ENCODE peak calls at places on chromosome 16, in four cellular contexts. I is heart right ventricle, P is upper lobe of left lung, S is neural progenitor cell. N is an unnamed sample. For H3K36me3, the result is how much of the 10 kb centered on the place peaks cover.

GRCh38 chr16:88385831-88386815 is 3.4 kb downstream of the ZNF469 start:
- DNase-seq in I (no peak), S (no peak), P (peak), N (peak)

GRCh38 chr16:19817875-19818274 is 66.8 kb downstream of the GPRC5B start:
- DNase-seq in S (no peak), I (no peak), P (no peak), N (no peak)

GRCh38 chr16:29804455-29805231 is 1.7 kb upstream of the MAZ start:
- DNase-seq in S (peak), I (peak), P (no peak), N (no peak)

GRCh38 chr16:55285586-55285985 is 38.4 kb upstream of the IRX6 start:
- DNase-seq in P (no peak), I (no peak), S (no peak), N (no peak)

GRCh38 chr16:62038225-62038624 is 2.0 kb upstream of the CDH8 start:
- DNase-seq in S (no peak), P (no peak), I (no peak), N (no peak)

GRCh38 chr16:47475786-47476185 is 14.7 kb downstream of the PHKB start:
- DNase-seq in S (no peak), I (no peak), P (no peak), N (no peak)

GRCh38 chr16:53370827-53371226 is 63.4 kb upstream of the RBL2 start:
- DNase-seq in S (no peak), P (no peak), I (no peak), N (no peak)

GRCh38 chr16:28903344-28904042 is 21.5 kb downstream of the RABEP2 start:
- DNase-seq in S (no peak), I (no peak), P (peak), N (no peak)

GRCh38 chr16:1346422-1347285 is 5.0 kb downstream of the TSR3 start:
- DNase-seq in S (no peak), P (peak), I (no peak), N (no peak)

GRCh38 chr16:65916995-65917394 is 449.5 kb upstream of the CDH5 start:
- DNase-seq in P (no peak), S (no peak), I (no peak), N (no peak)

GRCh38 chr16:88353691-88354090 is 29.1 kb upstream of the ZNF469 start:
- DNase-seq in I (no peak), S (no peak), P (no peak), N (no peak)

GRCh38 chr16:68062910-68063393 is 22.2 kb upstream of the NFATC3 start:
- DNase-seq in S (no peak), I (no peak), P (no peak), N (no peak)

GRCh38 chr16:21684199-21684598 is 20.4 kb downstream of the OTOA start:
- DNase-seq in S (peak), P (no peak), I (no peak), N (no peak)

GRCh38 chr16:49849709-49850108 is 6.2 kb downstream of the ZNF423 start:
- DNase-seq in P (no peak), I (no peak), S (no peak), N (no peak)

GRCh38 chr16:69448470-69449193 is 24.2 kb downstream of the CYB5B start:
- DNase-seq in S (no peak), I (no peak), P (no peak), N (no peak)

GRCh38 chr16:69440236-69440635 is 15.8 kb downstream of the CYB5B start:
- DNase-seq in I (no peak), P (no peak), S (no peak), N (no peak)

GRCh38 chr16:69443809-69444611 is 19.6 kb downstream of the CYB5B start:
- DNase-seq in I (no peak), S (no peak), P (no peak), N (no peak)

DNA sequence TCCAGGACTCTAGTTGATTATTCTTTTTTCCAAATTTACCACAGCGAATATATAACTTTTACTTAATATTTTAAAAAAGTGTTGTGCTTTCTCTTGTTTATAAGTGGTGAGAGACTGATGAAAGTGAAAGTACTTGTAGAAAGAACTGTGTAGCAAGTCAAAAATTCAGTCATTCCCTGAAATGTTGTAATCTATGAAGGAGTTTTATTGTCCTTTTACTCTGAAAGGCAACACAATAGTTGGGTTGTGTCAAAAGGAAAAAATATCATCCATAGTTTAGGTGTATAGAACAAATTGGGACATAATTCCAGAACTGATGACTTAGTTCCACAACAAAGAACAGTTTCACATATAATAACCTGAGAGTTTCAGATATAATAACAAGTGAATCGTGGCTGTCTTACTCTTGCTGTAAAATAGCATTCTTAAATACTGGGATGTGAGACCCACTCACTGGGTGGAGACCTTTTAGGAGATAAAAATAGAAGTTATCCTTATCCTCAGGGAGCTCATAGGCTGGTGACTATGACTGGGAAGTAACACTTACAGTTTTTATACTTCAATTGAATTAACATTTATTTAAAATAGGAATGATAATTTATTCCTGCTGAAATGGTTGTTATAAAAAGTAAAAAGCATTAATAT is 20.6 kb downstream of the CYB5B start:
- DNase-seq in S (no peak), P (no peak), I (no peak), N (no peak)
- H3K4me3 ChIP-seq in S (no peak), P (no peak), I (peak), N (peak)

GRCh38 chr16:11215935-11216556 is 40.0 kb downstream of the SOCS1 start:
- DNase-seq in I (no peak), P (no peak), S (no peak), N (no peak)

GRCh38 chr16:11217651-11218323 is 38.2 kb downstream of the SOCS1 start:
- DNase-seq in S (no peak), P (no peak), I (no peak), N (no peak)

GRCh38 chr16:11219188-11219587 is 36.8 kb downstream of the SOCS1 start:
- DNase-seq in P (no peak), S (no peak), I (no peak), N (no peak)

GRCh38 chr16:11213799-11214198 is 42.2 kb downstream of the SOCS1 start:
- DNase-seq in I (no peak), P (no peak), S (no peak), N (no peak)

DNA sequence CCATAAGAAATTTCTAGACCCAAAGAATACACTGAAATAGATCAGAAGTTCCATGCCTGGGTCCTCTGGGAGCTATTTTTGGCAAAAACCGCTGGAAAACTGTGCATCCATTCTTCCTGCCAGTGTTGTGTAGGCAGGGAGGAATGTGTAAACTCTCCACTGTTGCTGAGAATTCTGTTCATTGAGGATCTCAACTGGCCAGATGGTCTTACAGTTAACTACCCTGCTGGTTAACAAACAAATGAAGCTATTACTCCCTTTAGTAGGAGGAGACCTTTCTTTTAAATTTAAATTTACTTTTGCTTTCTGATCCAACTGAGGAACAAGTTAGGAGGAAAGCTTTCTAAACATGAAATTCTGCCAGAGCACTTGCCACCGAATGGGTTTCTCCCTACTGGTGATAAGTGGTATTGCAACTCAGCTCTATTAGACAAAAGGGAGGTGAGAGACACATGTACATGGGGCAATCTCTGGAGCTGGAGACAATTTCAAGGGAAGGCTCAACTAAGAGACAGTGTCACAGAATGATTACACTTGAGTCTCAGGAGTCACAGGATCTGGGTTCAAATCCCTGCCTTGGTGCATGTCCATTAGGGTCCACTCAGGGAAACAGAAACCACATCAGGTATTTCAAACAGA is 37.6 kb downstream of the SOCS1 start:
- DNase-seq in S (no peak), P (no peak), I (no peak), N (no peak)
- TF ChIP-seq CTCF in S (peak), P (no peak), I (peak), N (peak)

GRCh38 chr16:84656557-84657130 is 8.3 kb downstream of the KLHL36 start:
- DNase-seq in P (peak), I (no peak), S (no peak), N (no peak)
- H3K36me3 ChIP-seq in P (half or more), I (half or more), S (under half), N (half or more)

DNA sequence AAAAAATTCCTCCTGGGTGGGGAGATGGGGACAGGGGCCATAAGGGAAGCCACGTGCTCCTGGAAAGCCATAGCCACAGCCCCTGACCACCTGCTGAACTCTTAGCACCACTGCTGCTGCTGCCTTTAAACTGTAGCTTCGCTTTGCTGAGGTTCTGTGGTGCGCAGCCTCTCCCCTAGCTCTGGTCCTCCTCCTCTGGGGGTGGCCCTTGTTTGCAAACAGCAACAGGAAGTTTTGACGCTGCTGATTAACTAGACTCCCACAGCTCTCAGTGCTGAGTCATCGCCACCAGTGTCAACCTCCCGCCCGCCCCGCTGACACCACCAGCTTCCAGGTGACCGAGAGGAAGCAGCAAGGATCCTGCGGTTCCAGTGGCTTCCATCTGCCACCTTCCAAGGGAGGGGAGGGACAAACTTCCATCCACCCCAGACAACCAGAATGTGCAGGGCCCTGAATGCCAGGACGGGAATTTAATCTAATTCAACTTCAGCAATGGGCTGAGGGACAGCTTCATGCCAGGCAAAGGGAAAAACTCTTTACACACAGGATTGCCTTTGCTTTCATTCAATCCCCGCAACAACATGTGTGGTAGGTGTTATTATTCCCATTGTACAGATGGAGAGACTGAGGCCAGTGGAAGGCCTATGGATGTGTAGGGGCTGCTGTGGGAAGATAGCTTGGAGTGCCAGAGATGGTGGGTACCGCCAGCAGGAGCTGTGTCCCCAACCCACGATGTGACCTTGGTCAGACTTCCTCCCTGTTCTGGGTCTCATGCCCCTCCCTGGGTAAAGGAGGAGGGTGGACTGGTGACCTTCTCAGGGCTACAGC is 8.1 kb upstream of the KIFC3 start:
- DNase-seq in P (peak), I (peak), S (peak), N (peak)
- H3K4me3 ChIP-seq in P (no peak), I (no peak), S (no peak), N (no peak)

GRCh38 chr16:72889616-72890235 is 158.2 kb downstream of the ZFHX3 start:
- DNase-seq in S (no peak), I (no peak), P (peak), N (no peak)
- TF ChIP-seq CTCF in S (no peak), I (no peak), P (no peak), N (no peak)

GRCh38 chr16:16021020-16021419 is 71.6 kb downstream of the ABCC1 start:
- DNase-seq in I (no peak), S (no peak), P (no peak), N (no peak)

GRCh38 chr16:16018705-16019104 is 69.3 kb downstream of the ABCC1 start:
- DNase-seq in S (no peak), I (no peak), P (no peak), N (no peak)

GRCh38 chr16:16019488-16019887 is 70.1 kb downstream of the ABCC1 start:
- DNase-seq in S (no peak), P (no peak), I (no peak), N (no peak)

GRCh38 chr16:16021646-16021987 is 72.2 kb downstream of the ABCC1 start:
- DNase-seq in I (no peak), S (no peak), P (no peak), N (no peak)

GRCh38 chr16:16020291-16020690 is 70.9 kb downstream of the ABCC1 start:
- DNase-seq in S (no peak), I (no peak), P (no peak), N (no peak)
- H3K36me3 ChIP-seq in S (under half), I (under half), P (half or more), N (under half)

DNA sequence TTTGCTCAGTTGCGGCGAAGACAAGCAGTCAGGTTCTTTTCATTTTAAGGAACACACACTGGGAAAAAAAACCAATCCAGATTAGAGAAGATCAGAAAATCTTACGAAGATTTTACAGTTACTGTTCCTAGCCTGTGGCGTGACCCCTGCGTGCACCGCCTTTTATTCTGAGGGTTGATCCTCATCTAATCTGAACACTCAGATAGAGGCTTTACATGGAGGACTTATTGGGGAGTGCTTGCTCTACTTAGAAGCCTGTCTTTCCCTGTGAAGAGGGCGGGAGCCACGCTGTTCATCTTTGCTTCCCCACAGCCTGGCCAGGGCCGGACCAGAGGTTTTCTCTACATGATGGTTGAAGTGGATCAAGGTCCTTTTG is 1.4 kb downstream of the TBC1D24 start:
- DNase-seq in I (no peak), S (no peak), P (no peak), N (no peak)
- H3K4me3 ChIP-seq in I (no peak), S (no peak), P (no peak), N (peak)

GRCh38 chr16:81201267-81201666 is 37.2 kb upstream of the BCO1 start:
- DNase-seq in S (no peak), P (no peak), I (no peak), N (no peak)

GRCh38 chr16:81195907-81196534 is 42.5 kb upstream of the BCO1 start:
- DNase-seq in I (no peak), P (no peak), S (no peak), N (no peak)

GRCh38 chr16:81198635-81199034 is 39.9 kb upstream of the BCO1 start:
- DNase-seq in I (no peak), P (no peak), S (no peak), N (no peak)
- TF ChIP-seq CTCF in I (peak), P (no peak), S (peak), N (no peak)

GRCh38 chr16:27048316-27048715 is 18.4 kb upstream of the C16orf82 start:
- DNase-seq in P (no peak), S (no peak), I (no peak), N (no peak)
- H3K36me3 ChIP-seq in P (under half), S (under half), I (under half), N (under half)